ENCODE peak calls at places on chromosomes 11 and 22, in four cellular contexts. L, R, W and X are unnamed samples.

GRCh38 chr22:38353142-38353629 is 36.0 kb upstream of the CSNK1E start:
- DNase-seq in L (peak; percentile 67), R (peak; percentile 39), W (peak; percentile 21), X (no peak)

GRCh38 chr11:2794947-2795346 is 90.6 kb downstream of the CDKN1C start:
- DNase-seq in L (no peak), R (no peak), W (no peak), X (no peak)

GRCh38 chr22:20124083-20124787 is 7.2 kb upstream of the TRMT2A start:
- DNase-seq in L (no peak), R (no peak), W (no peak), X (no peak)

GRCh38 chr11:12066799-12067508 is 43.4 kb upstream of the MICAL2 start:
- DNase-seq in L (no peak), R (no peak), W (no peak), X (no peak)

GRCh38 chr11:57475671-57476222 is 15.4 kb downstream of the RTN4RL2 start:
- DNase-seq in L (no peak), R (no peak), W (no peak), X (no peak)

GRCh38 chr22:34301569-34301968 is 381.3 kb upstream of the LARGE1 start:
- DNase-seq in L (no peak), R (no peak), W (no peak), X (no peak)

GRCh38 chr11:73072935-73073481 is 69.1 kb downstream of the FCHSD2 start:
- DNase-seq in L (no peak), R (peak; percentile 31), W (peak; percentile 3), X (no peak)

GRCh38 chr11:76919887-76920746 is 59.4 kb downstream of the ACER3 start:
- DNase-seq in L (peak; percentile 31), R (peak; percentile 81), W (peak; percentile 80), X (peak; percentile 27)

GRCh38 chr11:66275984-66276612 is 1.9 kb upstream of the CNIH2 start:
- DNase-seq in L (no peak), R (no peak), W (no peak), X (no peak)

GRCh38 chr11:45413156-45413833 is 127.2 kb upstream of the SYT13 start:
- DNase-seq in L (no peak), R (no peak), W (no peak), X (no peak)

GRCh38 chr11:66880484-66881211 is 23.8 kb downstream of the LRFN4 start:
- DNase-seq in L (no peak), R (no peak), W (no peak), X (no peak)

GRCh38 chr11:19592842-19593241 is 119.8 kb upstream of the NAV2 start:
- DNase-seq in L (no peak), R (no peak), W (no peak), X (no peak)

GRCh38 chr22:47804281-47804680 is 1041.8 kb downstream of the TBC1D22A start:
- DNase-seq in L (no peak), R (no peak), W (no peak), X (no peak)

GRCh38 chr11:93192163-93192562 is 5.6 kb downstream of the SLC36A4 start:
- DNase-seq in L (no peak), R (no peak), W (no peak), X (no peak)

GRCh38 chr11:110468095-110468494 is 38.3 kb downstream of the FDX1 start:
- DNase-seq in L (no peak), R (no peak), W (no peak), X (no peak)

GRCh38 chr11:8834379-8834778 is 76.6 kb upstream of the AKIP1 start:
- DNase-seq in L (no peak), R (no peak), W (no peak), X (no peak)

GRCh38 chr11:122342089-122342749 is 226.2 kb upstream of the BLID start:
- DNase-seq in L (no peak), R (peak; percentile 46), W (no peak), X (no peak)